ENCODE peak calls at places on chromosomes 13 and 19, in four cellular contexts. V, B, F and P are unnamed samples.

GRCh38 chr13:49369876-49370275 is 74.0 kb downstream of the CAB39L start:
- DNase-seq in V (no peak), B (no peak), F (no peak), P (no peak)

GRCh38 chr13:64723735-64724134 is 2506.4 kb downstream of the PCDH9 start:
- DNase-seq in V (no peak), B (no peak), F (peak), P (peak)

GRCh38 chr19:16585808-16586476 is 13.7 kb upstream of the SLC35E1 start:
- DNase-seq in V (peak), B (no peak), F (no peak), P (no peak)

GRCh38 chr13:28819046-28819747 is 942 bp upstream of the MTUS2 start:
- DNase-seq in V (no peak), B (no peak), F (no peak), P (no peak)

GRCh38 chr13:62309904-62310303 is 894.3 kb upstream of the PCDH20 start:
- DNase-seq in V (no peak), B (no peak), F (peak), P (no peak)

GRCh38 chr19:9881720-9882119 is 46.6 kb downstream of the PIN1 start:
- DNase-seq in V (no peak), B (no peak), F (no peak), P (no peak)

GRCh38 chr13:85709721-85710120 is 89.5 kb downstream of the SLITRK6 start:
- DNase-seq in V (no peak), B (no peak), F (no peak), P (no peak)

GRCh38 chr19:7916137-7916907 is 1.7 kb downstream of the TGFBR3L start:
- DNase-seq in V (no peak), B (no peak), F (no peak), P (no peak)

GRCh38 chr13:40304391-40304790 is 362.1 kb downstream of the FOXO1 start:
- DNase-seq in V (no peak), B (no peak), F (no peak), P (no peak)

GRCh38 chr19:39052243-39052746 is 19.9 kb upstream of the FBXO27 start:
- DNase-seq in V (no peak), B (peak), F (peak), P (peak)

GRCh38 chr19:53037101-53038097 is 7.1 kb upstream of the ERVV-2 start:
- DNase-seq in V (no peak), B (peak), F (no peak), P (no peak)

DNA sequence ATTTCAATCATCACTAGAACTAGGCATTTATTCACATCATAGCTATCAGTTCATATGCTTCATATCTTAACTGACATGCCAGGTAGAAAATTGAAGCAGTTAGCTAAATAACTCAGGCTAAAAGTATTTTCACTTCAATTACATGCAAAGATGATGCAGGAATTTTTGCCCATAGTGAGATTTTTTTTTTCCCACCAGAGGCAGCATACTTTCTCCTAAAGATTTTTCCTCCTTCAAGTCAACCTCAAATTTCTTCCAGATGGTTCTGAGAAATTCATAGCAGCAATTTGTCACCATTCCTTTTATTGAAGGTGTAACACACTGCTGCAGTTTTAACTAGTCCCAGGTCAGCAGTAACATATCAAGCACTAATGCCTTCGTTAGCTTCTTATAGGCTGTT is 141.9 kb downstream of the SUCLA2 start:
- DNase-seq in V (no peak), B (no peak), F (no peak), P (no peak)
- TF ChIP-seq MAX in V (no peak), B (no peak), F (no peak), P (no peak)

GRCh38 chr13:109397285-109397684 is 389.1 kb downstream of the IRS2 start:
- DNase-seq in V (no peak), B (no peak), F (no peak), P (no peak)

GRCh38 chr13:109393045-109393444 is 393.3 kb downstream of the IRS2 start:
- DNase-seq in V (no peak), B (no peak), F (no peak), P (no peak)

GRCh38 chr13:109394311-109394988 is 391.9 kb downstream of the IRS2 start:
- DNase-seq in V (no peak), B (no peak), F (no peak), P (no peak)

GRCh38 chr13:109395014-109395413 is 391.4 kb downstream of the IRS2 start:
- DNase-seq in V (no peak), B (no peak), F (no peak), P (no peak)

DNA sequence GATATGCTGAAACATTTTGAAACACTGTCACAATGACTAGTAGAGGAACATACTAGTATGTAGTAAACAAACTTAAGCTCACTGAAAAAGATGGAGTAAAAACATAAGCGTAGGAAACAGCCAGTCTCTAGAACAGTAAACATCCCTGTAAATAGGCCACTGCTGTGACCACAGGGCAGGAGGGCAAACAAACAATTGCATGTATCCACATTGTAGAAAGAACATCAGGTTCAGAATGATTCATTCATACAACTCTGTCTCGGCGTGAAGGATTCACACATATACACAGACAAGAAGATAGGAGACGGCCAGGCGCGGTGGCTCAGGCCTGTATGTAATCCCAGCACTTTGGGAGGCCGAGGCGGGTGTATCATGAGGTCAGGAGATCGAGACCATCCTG is 390.1 kb downstream of the IRS2 start:
- DNase-seq in V (no peak), B (no peak), F (no peak), P (no peak)
- TF ChIP-seq CBX5 in V (no peak), B (no peak), F (no peak), P (no peak)

DNA sequence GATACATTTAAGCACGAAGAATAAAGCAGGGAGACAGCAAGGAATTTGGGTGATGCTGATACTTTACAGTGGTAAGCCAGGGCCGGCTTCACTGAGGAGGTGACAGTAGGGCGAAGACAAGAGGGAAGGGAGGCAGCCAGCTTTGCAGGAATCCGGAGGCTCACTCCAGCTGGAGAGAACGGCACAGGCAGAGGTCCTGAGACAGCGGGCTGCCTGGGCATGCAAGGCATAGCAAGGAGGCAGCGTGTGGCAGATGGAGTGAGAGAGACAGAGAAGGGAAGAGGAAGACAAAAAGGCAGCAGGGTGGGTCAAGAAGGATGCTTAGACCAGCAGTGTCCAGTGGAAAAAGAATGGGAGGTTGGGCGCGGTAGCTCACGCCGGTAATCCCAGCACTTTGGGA is 83.2 kb upstream of the WASF3 start:
- DNase-seq in V (no peak), B (no peak), F (no peak), P (no peak)
- TF ChIP-seq MAX in V (no peak), B (no peak), F (no peak), P (no peak)

GRCh38 chr13:32228330-32229041 is 86.7 kb downstream of the ZAR1L start:
- DNase-seq in V (no peak), B (peak), F (no peak), P (no peak)
- TF ChIP-seq CBX5 in V (no peak), B (no peak), F (no peak), P (no peak)

DNA sequence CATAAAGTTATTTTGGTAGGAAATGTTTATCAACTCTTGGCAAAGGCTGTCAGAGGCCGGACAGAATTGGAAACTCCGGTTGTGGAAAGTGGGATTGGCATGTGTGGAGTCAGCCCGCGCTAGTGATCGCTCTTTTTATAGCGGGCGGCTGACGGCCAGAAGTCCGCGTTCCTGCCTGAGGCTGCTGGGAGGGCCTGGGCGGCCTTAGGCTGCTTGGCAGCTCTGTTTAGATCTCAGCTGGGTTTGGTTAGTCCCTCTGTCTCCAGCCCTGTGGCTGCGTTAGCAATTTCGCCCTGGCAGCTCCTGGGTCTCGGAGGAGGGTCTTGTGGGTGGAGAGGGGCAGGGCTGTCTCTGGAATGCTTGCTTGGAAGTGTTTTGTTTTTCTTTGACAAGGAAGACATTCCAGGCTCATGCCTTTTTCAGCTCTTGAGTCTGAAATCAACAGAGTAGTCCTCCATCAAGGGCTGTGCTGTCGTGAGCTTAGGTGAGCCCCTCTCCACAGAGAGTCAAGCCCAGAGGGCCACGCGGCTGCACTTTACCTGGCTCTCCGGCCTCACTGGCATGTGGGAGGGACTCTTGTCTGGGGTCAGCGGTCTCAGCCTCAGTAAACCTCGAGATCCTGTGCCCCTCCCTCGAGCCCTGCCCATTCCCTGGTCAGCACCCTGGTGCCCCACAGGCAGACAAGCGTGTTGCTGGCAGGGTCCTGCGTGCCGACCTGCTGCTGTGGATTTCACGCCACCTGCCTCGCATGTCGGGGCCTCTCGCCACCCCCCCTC is 22.5 kb downstream of the DOT1L start:
- DNase-seq in V (no peak), B (no peak), F (no peak), P (no peak)
- TF ChIP-seq MAX in V (no peak), B (no peak), F (no peak), P (no peak)

DNA sequence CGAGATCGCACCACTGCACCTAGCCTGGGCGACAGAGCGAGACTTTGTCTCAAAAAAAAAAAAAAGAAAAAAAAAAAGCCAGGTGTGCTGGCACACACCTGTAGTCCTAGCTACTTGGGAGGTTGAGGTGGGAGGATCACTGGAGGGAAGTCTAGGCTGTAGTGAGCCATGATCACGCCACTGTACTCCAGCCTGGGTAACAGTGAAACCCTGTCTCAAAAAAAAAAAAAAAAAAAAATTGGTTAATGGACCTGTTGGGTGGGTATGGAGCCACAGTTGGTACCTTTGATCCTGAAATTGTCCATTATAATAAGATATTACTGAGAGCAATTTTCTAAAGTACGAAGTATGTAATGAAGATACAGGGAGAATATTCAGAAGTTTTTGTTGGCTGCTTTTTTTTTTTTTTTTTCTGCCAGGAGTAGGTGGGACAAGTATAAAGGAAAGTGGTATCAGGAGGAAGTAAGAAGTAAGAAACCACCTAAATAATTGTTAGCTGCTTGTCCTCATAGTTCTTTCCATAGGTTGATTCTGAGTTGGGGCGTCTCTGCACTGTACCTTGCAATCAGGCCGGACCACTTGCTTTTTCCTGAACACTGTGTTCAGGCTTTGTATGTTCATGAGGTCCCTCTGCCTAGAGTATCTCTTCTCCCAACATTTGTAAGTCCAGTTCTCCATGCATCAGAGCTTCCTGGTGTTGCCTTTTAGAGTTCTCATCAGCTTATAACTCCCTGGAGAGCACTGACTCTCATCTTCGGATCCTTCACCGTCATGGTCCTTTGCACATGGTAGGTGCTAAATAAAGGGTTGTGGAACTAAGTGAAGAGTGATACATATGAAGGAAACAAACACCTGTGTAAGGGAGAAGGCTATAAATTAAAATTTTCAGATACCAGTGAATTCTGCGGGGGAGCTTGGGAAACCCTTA is 31.7 kb downstream of the ARHGAP35 start:
- DNase-seq in V (peak), B (no peak), F (no peak), P (no peak)
- TF ChIP-seq CBX5 in V (no peak), B (no peak), F (no peak), P (no peak)

DNA sequence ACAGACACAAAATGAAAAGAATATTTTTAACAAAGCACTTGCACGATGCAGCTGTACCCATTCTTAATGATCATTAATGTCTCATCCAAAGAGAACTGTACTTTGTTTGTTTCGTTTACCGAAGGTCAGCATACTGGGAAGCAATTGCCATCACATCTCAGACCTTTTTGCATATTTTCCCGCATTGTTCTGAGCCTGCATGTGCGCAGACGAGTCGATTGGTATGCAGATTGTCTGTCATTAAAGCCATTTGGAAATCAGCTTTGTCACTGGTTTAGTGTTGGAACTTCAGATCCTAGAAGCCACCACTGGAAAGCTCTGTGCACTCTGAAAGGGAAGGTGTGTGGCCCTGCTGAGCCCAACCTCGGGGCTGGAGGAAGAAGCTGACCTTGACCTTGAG is 15.6 kb downstream of the SPACA7 start:
- DNase-seq in V (no peak), B (no peak), F (no peak), P (no peak)
- TF ChIP-seq MAX in V (no peak), B (no peak), F (no peak), P (no peak)

GRCh38 chr13:95315752-95316151 is 14.5 kb upstream of the ABCC4 start:
- DNase-seq in V (no peak), B (no peak), F (no peak), P (no peak)

GRCh38 chr13:95319551-95320274 is 18.5 kb upstream of the ABCC4 start:
- DNase-seq in V (no peak), B (no peak), F (no peak), P (no peak)

GRCh38 chr13:95317037-95317989 is 16.1 kb upstream of the ABCC4 start:
- DNase-seq in V (no peak), B (peak), F (no peak), P (no peak)
- TF ChIP-seq CBX5 in V (no peak), B (no peak), F (no peak), P (no peak)